ENCODE peak calls at places on chromosomes 3 and 15, in ten cellular contexts. V is spleen; I is keratinocyte; B is T1000; X is NCI-H1048; K is stimulated activated CD4-positive, alpha-beta T cell treated with anti-CD3 and anti-CD28 coated beads, Interleukin-4, amount 100 ng/mL, for 24 hours; U is NCI-H146; H is epithelial cell of prostate; W is AG20443; L is COR-L47. Z is an unnamed sample.

GRCh38 chr3:108677811-108678210 is 79.4 kb downstream of the RETNLB start:
- DNase-seq in H (no peak), B (no peak), L (no peak), I (no peak), K (no peak), W (no peak), V (no peak), U (peak; percentile 22), X (no peak), Z (no peak)

GRCh38 chr3:126264952-126265351 is 84.6 kb upstream of the ALDH1L1 start:
- DNase-seq in U (no peak), K (no peak), H (no peak), I (no peak), L (no peak), V (no peak), B (no peak), W (no peak), X (no peak), Z (no peak)

GRCh38 chr3:40877651-40878463 is 321.4 kb upstream of the CTNNB1 start:
- DNase-seq in B (no peak), W (peak; percentile 49), X (no peak), K (no peak), V (no peak), H (no peak), U (no peak), L (no peak), I (no peak), Z (no peak)

GRCh38 chr15:99421172-99421656 is 144.6 kb upstream of the MEF2A start:
- DNase-seq in H (no peak), K (peak; percentile 30), U (no peak), L (no peak), W (no peak), X (no peak), V (peak; percentile 68), I (no peak), B (no peak), Z (no peak)

GRCh38 chr3:63067999-63068645 is 192.9 kb upstream of the CADPS start:
- DNase-seq in I (peak; percentile 7), B (no peak), U (no peak), W (peak; percentile 38), H (peak; percentile 5), V (no peak), X (no peak), K (no peak), L (no peak), Z (peak; percentile 20)

GRCh38 chr15:67050062-67050461 is 15.3 kb upstream of the SMAD3 start:
- DNase-seq in W (peak; percentile 48), V (no peak), H (no peak), L (no peak), X (no peak), I (peak; percentile 75), U (no peak), K (no peak), B (peak; percentile 77), Z (no peak)

GRCh38 chr3:184553385-184553784 is 8.2 kb upstream of the EPHB3 start:
- DNase-seq in X (no peak), V (peak; percentile 12), I (no peak), W (no peak), U (no peak), B (no peak), H (no peak), L (no peak), K (no peak), Z (no peak)

GRCh38 chr15:52730163-52730562 is 51.0 kb upstream of the ATOSA start:
- DNase-seq in X (no peak), K (peak; percentile 36), W (peak; percentile 38), V (no peak), H (peak; percentile 54), L (no peak), U (no peak), B (no peak), I (no peak), Z (no peak)

GRCh38 chr3:117589454-117589853 is 879.9 kb downstream of the TUSC7 start:
- DNase-seq in W (peak; percentile 13), L (peak; percentile 83), H (no peak), B (no peak), K (no peak), X (no peak), I (no peak), V (no peak), U (no peak), Z (no peak)

GRCh38 chr3:99895106-99895705 is 77.5 kb downstream of the CMSS1 start:
- DNase-seq in V (no peak), K (no peak), X (no peak), L (no peak), B (no peak), U (no peak), I (no peak), H (no peak), W (no peak), Z (no peak)

GRCh38 chr15:34699968-34700640 is 54.7 kb downstream of the GJD2 start:
- DNase-seq in L (no peak), X (no peak), W (no peak), K (no peak), B (no peak), U (no peak), V (no peak), H (no peak), I (no peak), Z (no peak)

GRCh38 chr3:170437696-170438407 is 19.2 kb downstream of the CLDN11 start:
- DNase-seq in U (no peak), K (no peak), W (no peak), I (no peak), X (no peak), B (no peak), V (no peak), H (no peak), L (no peak), Z (no peak)

GRCh38 chr3:106488288-106488687 is 619.5 kb upstream of the CBLB start:
- DNase-seq in H (no peak), B (no peak), V (no peak), W (no peak), U (no peak), I (no peak), L (no peak), K (no peak), X (no peak), Z (no peak)

GRCh38 chr3:108035751-108036150 is 55.1 kb downstream of the CD47 start:
- DNase-seq in X (no peak), L (no peak), U (no peak), W (no peak), K (no peak), I (no peak), V (no peak), B (no peak), H (no peak), Z (no peak)

GRCh38 chr15:25053000-25053815 is 98.4 kb downstream of the SNRPN start:
- DNase-seq in B (no peak), L (no peak), H (no peak), W (peak; percentile 2), K (no peak), V (peak; percentile 70), U (no peak), X (no peak), I (no peak), Z (no peak)

GRCh38 chr3:71184252-71184651 is 399.3 kb downstream of the FOXP1 start:
- DNase-seq in K (no peak), B (no peak), L (no peak), U (no peak), H (no peak), I (no peak), X (no peak), W (no peak), V (no peak), Z (no peak)

GRCh38 chr3:50255251-50255615 is 13.7 kb upstream of the SEMA3B start:
- DNase-seq in U (no peak), B (no peak), K (no peak), V (no peak), L (peak; percentile 83), X (no peak), W (no peak), I (no peak), H (no peak), Z (no peak)

GRCh38 chr3:135199137-135199536 is 404.1 kb downstream of the EPHB1 start:
- DNase-seq in U (no peak), I (no peak), X (no peak), L (no peak), K (no peak), B (no peak), V (no peak), H (no peak), W (no peak), Z (no peak)

GRCh38 chr3:42847731-42848130 is 27.9 kb downstream of the CYP8B1 start:
- DNase-seq in H (no peak), X (no peak), B (no peak), V (no peak), I (no peak), U (no peak), L (no peak), W (no peak), K (no peak), Z (no peak)

GRCh38 chr15:94287794-94288246 is 56.5 kb downstream of the MCTP2 start:
- DNase-seq in I (no peak), H (no peak), L (no peak), V (peak; percentile 84), X (no peak), B (no peak), K (peak; percentile 32), U (no peak), W (no peak), Z (no peak)

GRCh38 chr3:177185035-177185574 is 12.2 kb downstream of the TBL1XR1 start:
- DNase-seq in K (no peak), H (no peak), W (no peak), V (no peak), I (no peak), U (no peak), L (no peak), B (no peak), X (no peak), Z (no peak)

GRCh38 chr15:80288131-80288530 is 36.1 kb upstream of the CTXND1 start:
- DNase-seq in X (no peak), I (no peak), V (no peak), U (no peak), H (no peak), K (no peak), W (no peak), L (no peak), B (no peak), Z (no peak)

GRCh38 chr3:116135462-116135861 is 309.8 kb downstream of the LSAMP start:
- DNase-seq in B (no peak), I (no peak), W (peak; percentile 71), K (no peak), L (no peak), H (peak; percentile 8), V (no peak), U (no peak), X (no peak), Z (peak; percentile 28)

GRCh38 chr15:70469182-70469581 is 294.2 kb downstream of the UACA start:
- DNase-seq in V (peak; percentile 15), L (no peak), X (no peak), B (no peak), U (no peak), K (no peak), I (no peak), W (no peak), H (no peak), Z (no peak)

GRCh38 chr15:31442203-31443090 is 115.8 kb downstream of the KLF13 start:
- DNase-seq in W (peak; percentile 79), H (peak; percentile 66), I (peak; percentile 95), U (no peak), V (no peak), K (no peak), X (no peak), B (no peak), L (no peak), Z (peak; percentile 77)

Z was measured in AG08396.